ENCODE peak calls at places on chromosomes 7 and 10, in four cellular contexts. One of them, this sample, is unnamed.

GRCh38 chr10:113059001-113059780 is 109.1 kb downstream of the TCF7L2 start:
- DNase-seq in prostate gland: no peak
- DNase-seq in dorsolateral prefrontal cortex: no peak
- DNase-seq in thyroid gland: peak
- DNase-seq in this sample: peak

GRCh38 chr10:86411281-86411841 is 44.8 kb upstream of the GRID1 start:
- DNase-seq in prostate gland: no peak
- DNase-seq in dorsolateral prefrontal cortex: no peak
- DNase-seq in thyroid gland: no peak
- DNase-seq in this sample: peak

GRCh38 chr10:86300399-86300925 is 66.1 kb downstream of the GRID1 start:
- DNase-seq in prostate gland: no peak
- DNase-seq in dorsolateral prefrontal cortex: no peak
- DNase-seq in thyroid gland: no peak
- DNase-seq in this sample: no peak

GRCh38 chr7:27153526-27153925 is 1.1 kb upstream of the HOXA3 start:
- DNase-seq in dorsolateral prefrontal cortex: no peak
- DNase-seq in thyroid gland: no peak
- DNase-seq in prostate gland: no peak
- DNase-seq in this sample: no peak

GRCh38 chr7:94266278-94266677 is 128.4 kb upstream of the COL1A2 start:
- DNase-seq in dorsolateral prefrontal cortex: no peak
- DNase-seq in thyroid gland: no peak
- DNase-seq in prostate gland: no peak
- DNase-seq in this sample: peak

GRCh38 chr10:5551531-5552375 is 27.0 kb downstream of the CALML3 start:
- DNase-seq in dorsolateral prefrontal cortex: peak
- DNase-seq in prostate gland: no peak
- DNase-seq in thyroid gland: no peak
- DNase-seq in this sample: no peak

GRCh38 chr10:12350167-12350872 is 973 bp downstream of the CAMK1D start:
- DNase-seq in prostate gland: peak
- DNase-seq in thyroid gland: peak
- DNase-seq in dorsolateral prefrontal cortex: no peak
- DNase-seq in this sample: peak

GRCh38 chr10:61335359-61335758 is 117.8 kb downstream of the TMEM26 start:
- DNase-seq in dorsolateral prefrontal cortex: no peak
- DNase-seq in prostate gland: no peak
- DNase-seq in thyroid gland: no peak
- DNase-seq in this sample: no peak

GRCh38 chr10:13775786-13776780 is 189.3 kb downstream of the PRPF18 start:
- DNase-seq in prostate gland: no peak
- DNase-seq in thyroid gland: no peak
- DNase-seq in dorsolateral prefrontal cortex: no peak
- DNase-seq in this sample: peak

GRCh38 chr7:68725843-68726242 is 872.4 kb upstream of the AUTS2 start:
- DNase-seq in thyroid gland: no peak
- DNase-seq in prostate gland: no peak
- DNase-seq in dorsolateral prefrontal cortex: no peak
- DNase-seq in this sample: no peak

GRCh38 chr7:40717242-40717641 is 582.4 kb downstream of the SUGCT start:
- DNase-seq in prostate gland: no peak
- DNase-seq in thyroid gland: peak
- DNase-seq in dorsolateral prefrontal cortex: no peak
- DNase-seq in this sample: peak

GRCh38 chr7:81802251-81802650 is 32.4 kb upstream of the HGF start:
- DNase-seq in prostate gland: no peak
- DNase-seq in thyroid gland: no peak
- DNase-seq in dorsolateral prefrontal cortex: no peak
- DNase-seq in this sample: no peak

GRCh38 chr7:128020161-128020560 is 11.1 kb downstream of the LRRC4 start:
- DNase-seq in dorsolateral prefrontal cortex: no peak
- DNase-seq in thyroid gland: no peak
- DNase-seq in prostate gland: no peak
- DNase-seq in this sample: no peak
- TF ChIP-seq CTCF in dorsolateral prefrontal cortex: peak
- TF ChIP-seq CTCF in thyroid gland: no peak
- TF ChIP-seq CTCF in prostate gland: no peak
- TF ChIP-seq CTCF in this sample: peak

GRCh38 chr10:116115233-116115632 is 157.8 kb downstream of the GFRA1 start:
- DNase-seq in prostate gland: no peak
- DNase-seq in thyroid gland: no peak
- DNase-seq in dorsolateral prefrontal cortex: no peak
- DNase-seq in this sample: no peak
- TF ChIP-seq CTCF in prostate gland: no peak
- TF ChIP-seq CTCF in thyroid gland: no peak
- TF ChIP-seq CTCF in dorsolateral prefrontal cortex: no peak
- TF ChIP-seq CTCF in this sample: no peak

GRCh38 chr7:87658553-87658952 is 30.4 kb downstream of the RUNDC3B start:
- DNase-seq in thyroid gland: no peak
- DNase-seq in prostate gland: no peak
- DNase-seq in dorsolateral prefrontal cortex: no peak
- DNase-seq in this sample: no peak
- TF ChIP-seq CTCF in thyroid gland: no peak
- TF ChIP-seq CTCF in prostate gland: no peak
- TF ChIP-seq CTCF in dorsolateral prefrontal cortex: no peak
- TF ChIP-seq CTCF in this sample: no peak

GRCh38 chr7:32381024-32381601 is 109.1 kb downstream of the LSM5 start:
- DNase-seq in prostate gland: no peak
- DNase-seq in dorsolateral prefrontal cortex: no peak
- DNase-seq in thyroid gland: no peak
- DNase-seq in this sample: no peak
- TF ChIP-seq CTCF in prostate gland: no peak
- TF ChIP-seq CTCF in dorsolateral prefrontal cortex: no peak
- TF ChIP-seq CTCF in thyroid gland: no peak
- TF ChIP-seq CTCF in this sample: no peak

GRCh38 chr10:95742529-95742884 is 13.5 kb upstream of the ENTPD1 start:
- DNase-seq in thyroid gland: peak
- DNase-seq in prostate gland: peak
- DNase-seq in dorsolateral prefrontal cortex: no peak
- DNase-seq in this sample: no peak

GRCh38 chr10:95739046-95739445 is 16.9 kb upstream of the ENTPD1 start:
- DNase-seq in prostate gland: no peak
- DNase-seq in dorsolateral prefrontal cortex: no peak
- DNase-seq in thyroid gland: no peak
- DNase-seq in this sample: no peak

GRCh38 chr10:95742962-95743535 is 12.9 kb upstream of the ENTPD1 start:
- DNase-seq in prostate gland: no peak
- DNase-seq in thyroid gland: no peak
- DNase-seq in dorsolateral prefrontal cortex: no peak
- DNase-seq in this sample: no peak

GRCh38 chr10:95745487-95745886 is 10.5 kb upstream of the ENTPD1 start:
- DNase-seq in prostate gland: no peak
- DNase-seq in dorsolateral prefrontal cortex: no peak
- DNase-seq in thyroid gland: no peak
- DNase-seq in this sample: no peak

DNA sequence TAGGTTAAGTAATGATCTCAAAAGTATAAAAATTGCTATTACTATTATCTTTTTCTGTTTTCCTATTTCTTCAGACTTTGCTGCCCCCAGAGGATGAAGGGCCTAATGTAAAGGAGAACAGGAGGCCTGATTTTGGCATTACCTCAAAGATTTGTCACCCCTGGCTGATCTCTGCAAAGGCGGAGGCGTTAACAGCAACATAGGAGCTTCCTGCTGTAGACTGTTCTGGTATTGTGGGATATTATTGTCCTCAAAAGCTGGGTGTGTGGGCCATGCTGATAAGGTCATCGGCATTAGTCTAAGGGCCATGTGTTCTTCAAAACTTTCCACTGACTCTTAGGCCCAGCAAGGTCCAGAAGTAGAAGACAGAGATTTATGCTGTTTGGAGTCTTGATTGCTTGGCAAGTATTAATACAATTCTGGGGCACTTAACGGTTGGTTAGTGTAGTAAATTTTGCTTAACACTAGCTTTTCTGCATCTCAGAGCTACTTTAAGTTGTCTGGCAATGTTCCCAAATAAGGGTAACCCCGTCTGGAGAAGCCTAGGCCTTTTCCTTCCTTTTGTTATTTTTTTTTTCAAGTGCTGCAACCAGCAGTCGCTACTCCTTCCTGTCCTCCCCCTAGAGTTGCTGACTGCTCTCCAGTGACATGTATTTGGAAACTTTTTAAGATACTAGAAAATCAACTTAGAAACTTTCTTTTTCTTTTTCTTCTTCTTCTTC is 14.0 kb upstream of the ENTPD1 start:
- DNase-seq in thyroid gland: peak
- DNase-seq in dorsolateral prefrontal cortex: no peak
- DNase-seq in prostate gland: no peak
- DNase-seq in this sample: no peak
- TF ChIP-seq CTCF in thyroid gland: no peak
- TF ChIP-seq CTCF in dorsolateral prefrontal cortex: no peak
- TF ChIP-seq CTCF in prostate gland: no peak
- TF ChIP-seq CTCF in this sample: no peak

GRCh38 chr7:78226059-78226658 is 427.6 kb downstream of the PHTF2 start:
- DNase-seq in thyroid gland: peak
- DNase-seq in dorsolateral prefrontal cortex: no peak
- DNase-seq in prostate gland: no peak
- DNase-seq in this sample: no peak
- TF ChIP-seq CTCF in thyroid gland: no peak
- TF ChIP-seq CTCF in dorsolateral prefrontal cortex: peak
- TF ChIP-seq CTCF in prostate gland: no peak
- TF ChIP-seq CTCF in this sample: peak

GRCh38 chr10:46542567-46543323 is 13.7 kb downstream of the GPRIN2 start:
- DNase-seq in dorsolateral prefrontal cortex: peak
- DNase-seq in thyroid gland: peak
- DNase-seq in prostate gland: no peak
- DNase-seq in this sample: no peak
- TF ChIP-seq CTCF in dorsolateral prefrontal cortex: no peak
- TF ChIP-seq CTCF in thyroid gland: no peak
- TF ChIP-seq CTCF in prostate gland: no peak
- TF ChIP-seq CTCF in this sample: no peak

GRCh38 chr7:76300210-76300731 is 2.2 kb upstream of the HSPB1 start:
- DNase-seq in thyroid gland: peak
- DNase-seq in dorsolateral prefrontal cortex: no peak
- DNase-seq in prostate gland: peak
- DNase-seq in this sample: peak

GRCh38 chr7:76303057-76303828 is 770 bp downstream of the HSPB1 start:
- DNase-seq in thyroid gland: peak
- DNase-seq in dorsolateral prefrontal cortex: no peak
- DNase-seq in prostate gland: peak
- DNase-seq in this sample: peak

GRCh38 chr7:76301000-76301399 is 1.5 kb upstream of the HSPB1 start:
- DNase-seq in thyroid gland: no peak
- DNase-seq in dorsolateral prefrontal cortex: no peak
- DNase-seq in prostate gland: no peak
- DNase-seq in this sample: no peak

GRCh38 chr7:76303829-76304505 is 1.5 kb downstream of the HSPB1 start:
- DNase-seq in prostate gland: no peak
- DNase-seq in dorsolateral prefrontal cortex: no peak
- DNase-seq in thyroid gland: no peak
- DNase-seq in this sample: no peak

GRCh38 chr7:76302299-76303056 is at the start of gene HSPB1:
- DNase-seq in prostate gland: peak
- DNase-seq in thyroid gland: peak
- DNase-seq in dorsolateral prefrontal cortex: peak
- DNase-seq in this sample: peak
- TF ChIP-seq CTCF in prostate gland: no peak
- TF ChIP-seq CTCF in thyroid gland: no peak
- TF ChIP-seq CTCF in dorsolateral prefrontal cortex: no peak
- TF ChIP-seq CTCF in this sample: no peak

DNA sequence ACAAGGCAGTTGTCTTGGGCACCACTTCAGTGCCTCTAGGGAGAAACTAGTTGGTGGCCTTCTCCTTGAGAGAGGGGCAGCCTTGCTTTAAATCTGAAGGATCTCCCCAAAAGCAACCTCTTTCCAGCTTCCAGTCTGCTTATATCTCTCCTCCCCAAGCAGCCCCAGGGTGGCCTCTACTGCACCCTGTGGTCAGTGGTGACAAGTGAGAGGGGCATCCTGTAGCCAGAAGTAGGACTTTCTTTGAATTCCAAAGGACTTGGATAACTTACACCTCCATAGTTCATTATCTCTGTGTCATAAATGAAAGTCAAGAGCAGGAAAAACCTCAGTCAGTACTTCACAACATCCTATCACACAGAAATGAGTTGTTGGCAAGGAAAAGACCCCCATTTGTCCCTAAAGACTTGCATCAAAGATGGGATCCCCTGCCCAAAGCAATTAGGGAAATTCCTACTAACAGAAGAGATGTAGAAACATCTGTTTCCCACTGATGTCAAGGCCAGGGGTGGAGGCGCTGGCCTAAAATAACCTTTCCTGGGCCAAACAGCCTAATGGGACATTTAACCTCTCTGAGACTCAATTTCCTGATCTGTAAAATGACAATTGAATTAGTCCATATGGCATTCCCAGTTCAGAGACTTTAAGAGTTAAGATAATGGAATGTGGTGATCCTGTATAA is 44.0 kb upstream of the ANKRD1 start:
- DNase-seq in thyroid gland: no peak
- DNase-seq in prostate gland: no peak
- DNase-seq in dorsolateral prefrontal cortex: no peak
- DNase-seq in this sample: peak
- TF ChIP-seq CTCF in thyroid gland: no peak
- TF ChIP-seq CTCF in prostate gland: no peak
- TF ChIP-seq CTCF in dorsolateral prefrontal cortex: no peak
- TF ChIP-seq CTCF in this sample: peak

This sample was measured in AG10803.